ENCODE peak calls at places on chromosomes 11 and 22, in six cellular contexts. T, L, X, D, F and A are unnamed samples.

GRCh38 chr11:132704796-132705375 is 827.4 kb downstream of the OPCML start:
- DNase-seq in T (no peak), L (no peak), X (no peak), D (no peak), F (no peak), A (no peak)

GRCh38 chr22:48223488-48224190 is 1461.2 kb downstream of the TBC1D22A start:
- DNase-seq in T (no peak), L (no peak), X (no peak), D (no peak), F (no peak), A (no peak)

GRCh38 chr11:84103096-84103495 is 816.9 kb upstream of the CCDC90B start:
- DNase-seq in T (no peak), L (no peak), X (no peak), D (no peak), F (no peak), A (no peak)

GRCh38 chr11:12631651-12632050 is 42.6 kb upstream of the TEAD1 start:
- DNase-seq in T (no peak), L (no peak), X (no peak), D (no peak), F (no peak), A (no peak)

GRCh38 chr11:65967329-65967934 is 5.9 kb downstream of the SART1 start:
- DNase-seq in T (no peak), L (peak; percentile 83), X (no peak), D (no peak), F (no peak), A (no peak)

GRCh38 chr22:30204742-30205111 is 41.8 kb downstream of the LIF start:
- DNase-seq in T (peak; percentile 63), L (no peak), X (peak; percentile 91), D (peak; percentile 85), F (no peak), A (no peak)

GRCh38 chr22:29994027-29994715 is 86.1 kb upstream of the HORMAD2 start:
- DNase-seq in T (peak; percentile 89), L (no peak), X (peak; percentile 56), D (peak; percentile 43), F (peak; percentile 87), A (peak; percentile 79)

GRCh38 chr11:112513936-112514716 is 253.5 kb upstream of the PLET1 start:
- DNase-seq in T (no peak), L (no peak), X (no peak), D (no peak), F (no peak), A (no peak)

GRCh38 chr11:16028406-16028805 is 327.9 kb downstream of the SOX6 start:
- DNase-seq in T (no peak), L (no peak), X (peak; percentile 34), D (peak; percentile 61), F (no peak), A (peak; percentile 28)

GRCh38 chr22:31286360-31287255 is 5.7 kb downstream of the PIK3IP1 start:
- DNase-seq in T (no peak), L (no peak), X (no peak), D (no peak), F (no peak), A (no peak)

GRCh38 chr11:32435152-32435480 is 223 bp downstream of the WT1 start:
- DNase-seq in T (no peak), L (no peak), X (no peak), D (peak; percentile 75), F (no peak), A (no peak)

GRCh38 chr11:126592496-126593410 is 237.3 kb downstream of the ST3GAL4 start:
- DNase-seq in T (peak; percentile 33), L (peak; percentile 40), X (no peak), D (no peak), F (no peak), A (no peak)

GRCh38 chr11:100980156-100980555 is 149.5 kb downstream of the PGR start:
- DNase-seq in T (no peak), L (no peak), X (peak; percentile 59), D (peak; percentile 41), F (no peak), A (no peak)

GRCh38 chr11:78783846-78784245 is 209.2 kb upstream of the NARS2 start:
- DNase-seq in T (no peak), L (no peak), X (no peak), D (no peak), F (no peak), A (no peak)

GRCh38 chr11:118910309-118911112 is 15.2 kb downstream of the BCL9L start:
- DNase-seq in T (peak; percentile 81), L (peak; percentile 93), X (peak; percentile 94), D (peak; percentile 95), F (peak; percentile 88), A (peak; percentile 83)
- H3K4me3 ChIP-seq in T (peak overlapping the region; percentile 37), L (peak overlapping the region; percentile 24), X (peak overlapping the region; percentile 44), D (peak overlapping the region; percentile 18), F (peak overlapping the region; percentile 61), A (peak overlapping the region; percentile 43)

GRCh38 chr11:34343686-34344085 is 14.1 kb downstream of the ABTB2 start:
- DNase-seq in T (no peak), L (no peak), X (no peak), D (no peak), F (no peak), A (no peak)

GRCh38 chr11:34346551-34346950 is 11.3 kb downstream of the ABTB2 start:
- DNase-seq in T (peak; percentile 40), L (no peak), X (peak; percentile 16), D (peak; percentile 47), F (peak; percentile 88), A (peak; percentile 72)

GRCh38 chr11:34345012-34345804 is 12.6 kb downstream of the ABTB2 start:
- DNase-seq in T (peak; percentile 87), L (no peak), X (peak; percentile 73), D (peak; percentile 77), F (peak; percentile 99), A (peak; percentile 77)

GRCh38 chr11:34344410-34345011 is 13.3 kb downstream of the ABTB2 start:
- DNase-seq in T (peak; percentile 70), L (no peak), X (no peak), D (no peak), F (no peak), A (no peak)

GRCh38 chr11:34345991-34346480 is 11.8 kb downstream of the ABTB2 start:
- DNase-seq in T (no peak), L (no peak), X (peak; percentile 50), D (peak; percentile 55), F (no peak), A (peak; percentile 65)
- H3K27ac ChIP-seq in T (no peak overlapping the region), L (peak overlapping the region; percentile 27), X (peak overlapping the region; percentile 7), D (peak overlapping the region; percentile 10), F (peak overlapping the region; percentile 91), A (peak overlapping the region; percentile 50)

GRCh38 chr22:38314992-38315800 is 2.0 kb downstream of the CSNK1E start:
- DNase-seq in T (no peak), L (peak; percentile 48), X (peak; percentile 29), D (peak; percentile 34), F (no peak), A (no peak)

GRCh38 chr22:38311331-38311635 is 6.0 kb downstream of the CSNK1E start:
- DNase-seq in T (no peak), L (no peak), X (no peak), D (peak; percentile 27), F (no peak), A (no peak)

GRCh38 chr22:38314140-38314991 is 2.9 kb downstream of the CSNK1E start:
- DNase-seq in T (peak; percentile 47), L (no peak), X (peak; percentile 57), D (peak; percentile 47), F (no peak), A (no peak)

GRCh38 chr22:38312261-38312800 is 4.9 kb downstream of the CSNK1E start:
- DNase-seq in T (peak; percentile 72), L (no peak), X (peak; percentile 49), D (no peak), F (no peak), A (no peak)

GRCh38 chr22:38313384-38313955 is 3.8 kb downstream of the CSNK1E start:
- DNase-seq in T (peak; percentile 90), L (no peak), X (peak; percentile 97), D (peak; percentile 92), F (no peak), A (peak; percentile 84)
- H3K4me3 ChIP-seq in T (peak overlapping the region; percentile 75), L (no peak overlapping the region), X (peak overlapping the region; percentile 96), D (no peak overlapping the region), F (no peak overlapping the region), A (peak overlapping the region; percentile 86)

DNA sequence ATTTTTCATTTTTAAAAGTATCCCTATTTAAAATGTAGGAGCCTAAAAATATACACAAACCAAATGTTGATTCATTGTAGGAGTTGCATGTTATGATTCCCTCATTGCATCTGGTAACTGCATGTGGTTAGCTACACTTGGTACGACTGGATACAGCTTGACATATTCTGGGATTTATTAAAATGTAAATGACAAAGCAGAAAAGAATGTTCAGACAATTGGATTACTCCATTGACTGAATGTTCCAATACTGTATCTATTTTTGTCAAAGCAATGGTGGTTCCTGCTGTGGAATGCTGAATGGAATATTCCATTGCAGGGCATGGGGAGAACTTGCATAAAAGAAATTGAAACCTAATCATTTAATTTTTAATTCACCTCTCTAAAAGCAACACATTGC is 30.8 kb downstream of the BLID start:
- DNase-seq in T (peak; percentile 75), L (no peak), X (peak; percentile 97), D (peak; percentile 89), F (no peak), A (peak; percentile 72)
- H3K27ac ChIP-seq in T (peak overlapping the region; percentile 10), L (no peak overlapping the region), X (no peak overlapping the region), D (no peak overlapping the region), F (no peak overlapping the region), A (peak overlapping the region; percentile 64)

DNA sequence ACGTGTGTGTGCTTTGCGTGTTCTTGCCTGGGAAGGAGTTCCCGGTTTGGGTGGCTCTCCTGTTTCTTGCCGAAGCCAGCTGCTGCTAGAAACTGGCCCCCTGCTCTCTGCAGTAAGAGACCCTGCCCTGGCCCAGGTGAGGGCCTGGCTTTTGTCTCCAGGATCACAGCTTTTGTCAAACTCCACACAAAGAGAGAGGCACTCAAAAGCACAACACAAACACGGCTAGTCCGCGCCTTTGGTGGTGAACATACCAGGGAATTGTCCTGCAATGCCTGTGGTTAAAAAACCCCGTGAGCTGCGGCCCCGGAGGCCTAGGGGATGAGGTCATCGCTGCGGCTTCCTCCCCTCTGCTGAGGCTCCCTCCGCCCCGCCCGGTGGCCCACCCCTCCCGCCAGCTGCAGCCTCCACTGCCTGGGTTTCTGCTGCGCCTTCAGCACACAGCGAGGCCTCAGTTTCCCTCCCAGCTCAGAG is 88.9 kb downstream of the KCNQ1 start:
- DNase-seq in T (peak; percentile 80), L (peak; percentile 88), X (peak; percentile 89), D (peak; percentile 96), F (peak; percentile 81), A (peak; percentile 92)
- H3K4me3 ChIP-seq in T (no peak overlapping the region), L (no peak overlapping the region), X (no peak overlapping the region), D (no peak overlapping the region), F (peak overlapping the region; percentile 60), A (peak overlapping the region; percentile 3)

GRCh38 chr22:46454233-46454909 is 83.0 kb downstream of the CELSR1 start:
- DNase-seq in T (no peak), L (peak; percentile 66), X (no peak), D (no peak), F (no peak), A (no peak)
- H3K27ac ChIP-seq in T (peak overlapping the region; percentile 50), L (no peak overlapping the region), X (no peak overlapping the region), D (no peak overlapping the region), F (peak overlapping the region; percentile 96), A (no peak overlapping the region)

DNA sequence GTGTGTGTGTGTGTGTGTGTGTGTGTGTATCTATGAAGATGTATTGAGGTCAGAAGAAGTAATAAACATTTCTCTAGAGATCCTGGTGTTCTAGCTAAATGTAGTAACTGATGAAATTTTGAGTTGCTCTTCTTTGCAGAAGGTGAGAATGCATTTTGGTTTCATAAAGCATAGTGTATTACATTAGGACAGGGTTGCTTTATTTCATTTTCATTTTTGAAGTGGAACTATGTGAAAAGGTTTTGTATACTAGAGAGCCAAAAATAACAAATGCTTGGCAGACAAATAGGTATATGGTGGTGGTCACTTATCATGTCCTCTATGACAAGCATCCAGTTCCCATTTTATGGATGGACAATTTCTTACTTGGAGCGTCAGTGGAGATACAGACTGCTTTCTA is 99.0 kb downstream of the CASP12 start:
- DNase-seq in T (no peak), L (no peak), X (no peak), D (no peak), F (no peak), A (no peak)
- H3K4me3 ChIP-seq in T (no peak overlapping the region), L (no peak overlapping the region), X (no peak overlapping the region), D (no peak overlapping the region), F (no peak overlapping the region), A (no peak overlapping the region)